ENCODE peak calls at places on chromosomes 1 and 21, in four cellular contexts. One of them, this sample, is unnamed.

GRCh38 chr1:82227696-82228095 is 427.0 kb downstream of the ADGRL2 start:
- DNase-seq in CD4-positive, CD25-positive, alpha-beta regulatory T cell: no peak
- DNase-seq in psoas muscle: no peak
- DNase-seq in GM23338: no peak
- DNase-seq in this sample: no peak

GRCh38 chr1:94095744-94096469 is 25.0 kb downstream of the ABCA4 start:
- DNase-seq in CD4-positive, CD25-positive, alpha-beta regulatory T cell: no peak
- DNase-seq in psoas muscle: peak; percentile 55
- DNase-seq in GM23338: no peak
- DNase-seq in this sample: no peak

GRCh38 chr1:17458794-17459193 is 19.3 kb upstream of the RCC2 start:
- DNase-seq in CD4-positive, CD25-positive, alpha-beta regulatory T cell: no peak
- DNase-seq in psoas muscle: no peak
- DNase-seq in GM23338: no peak
- DNase-seq in this sample: no peak

GRCh38 chr1:204102029-204102611 is 29.2 kb downstream of the SOX13 start:
- DNase-seq in CD4-positive, CD25-positive, alpha-beta regulatory T cell: peak; percentile 36
- DNase-seq in psoas muscle: no peak
- DNase-seq in GM23338: no peak
- DNase-seq in this sample: no peak

GRCh38 chr1:235741294-235741693 is 91.7 kb upstream of the GNG4 start:
- DNase-seq in CD4-positive, CD25-positive, alpha-beta regulatory T cell: no peak
- DNase-seq in psoas muscle: no peak
- DNase-seq in GM23338: no peak
- DNase-seq in this sample: no peak

GRCh38 chr21:36656138-36656537 is 42.8 kb upstream of the SIM2 start:
- DNase-seq in CD4-positive, CD25-positive, alpha-beta regulatory T cell: no peak
- DNase-seq in psoas muscle: no peak
- DNase-seq in GM23338: no peak
- DNase-seq in this sample: no peak

GRCh38 chr1:18535391-18536210 is 54.9 kb downstream of the KLHDC7A start:
- DNase-seq in CD4-positive, CD25-positive, alpha-beta regulatory T cell: no peak
- DNase-seq in psoas muscle: no peak
- DNase-seq in GM23338: no peak
- DNase-seq in this sample: no peak

GRCh38 chr1:198079432-198079951 is 77.3 kb upstream of the NEK7 start:
- DNase-seq in CD4-positive, CD25-positive, alpha-beta regulatory T cell: no peak
- DNase-seq in psoas muscle: no peak
- DNase-seq in GM23338: no peak
- DNase-seq in this sample: no peak

GRCh38 chr1:68675336-68675735 is 178.5 kb upstream of the DEPDC1 start:
- DNase-seq in CD4-positive, CD25-positive, alpha-beta regulatory T cell: no peak
- DNase-seq in psoas muscle: no peak
- DNase-seq in GM23338: no peak
- DNase-seq in this sample: no peak

GRCh38 chr1:59815892-59816291 is 1.1 kb downstream of the HOOK1 start:
- DNase-seq in CD4-positive, CD25-positive, alpha-beta regulatory T cell: no peak
- DNase-seq in psoas muscle: no peak
- DNase-seq in GM23338: peak; percentile 28
- DNase-seq in this sample: no peak

GRCh38 chr1:201506573-201507567 is at the start of gene CSRP1:
- DNase-seq in CD4-positive, CD25-positive, alpha-beta regulatory T cell: peak; percentile 92
- DNase-seq in psoas muscle: peak; percentile 82
- DNase-seq in GM23338: peak; percentile 52
- DNase-seq in this sample: peak; percentile 34

GRCh38 chr1:112267929-112268328 is 128.1 kb upstream of the CTTNBP2NL start:
- DNase-seq in CD4-positive, CD25-positive, alpha-beta regulatory T cell: no peak
- DNase-seq in psoas muscle: peak; percentile 59
- DNase-seq in GM23338: no peak
- DNase-seq in this sample: no peak

GRCh38 chr1:115098979-115099692 is 9.8 kb upstream of the TSPAN2 start:
- DNase-seq in CD4-positive, CD25-positive, alpha-beta regulatory T cell: peak; percentile 86
- DNase-seq in psoas muscle: no peak
- DNase-seq in GM23338: peak; percentile 59
- DNase-seq in this sample: no peak

GRCh38 chr1:227947425-227947677 is 381 bp downstream of the WNT9A start:
- DNase-seq in CD4-positive, CD25-positive, alpha-beta regulatory T cell: no peak
- DNase-seq in psoas muscle: no peak
- DNase-seq in GM23338: no peak
- DNase-seq in this sample: no peak

GRCh38 chr1:184593612-184594011 is 161.0 kb downstream of the EDEM3 start:
- DNase-seq in CD4-positive, CD25-positive, alpha-beta regulatory T cell: no peak
- DNase-seq in psoas muscle: no peak
- DNase-seq in GM23338: no peak
- DNase-seq in this sample: no peak

GRCh38 chr1:173204693-173205092 is 2.4 kb downstream of the TNFSF4 start:
- DNase-seq in CD4-positive, CD25-positive, alpha-beta regulatory T cell: no peak
- DNase-seq in psoas muscle: no peak
- DNase-seq in GM23338: no peak
- DNase-seq in this sample: no peak

GRCh38 chr1:81121324-81121723 is 679.4 kb upstream of the ADGRL2 start:
- DNase-seq in CD4-positive, CD25-positive, alpha-beta regulatory T cell: no peak
- DNase-seq in psoas muscle: no peak
- DNase-seq in GM23338: no peak
- DNase-seq in this sample: no peak

GRCh38 chr1:13624526-13624925 is 40.9 kb downstream of the PDPN start:
- DNase-seq in CD4-positive, CD25-positive, alpha-beta regulatory T cell: no peak
- DNase-seq in psoas muscle: no peak
- DNase-seq in GM23338: no peak
- DNase-seq in this sample: no peak

GRCh38 chr21:14383596-14384210 is 757 bp upstream of the HSPA13 start:
- DNase-seq in CD4-positive, CD25-positive, alpha-beta regulatory T cell: peak; percentile 56
- DNase-seq in psoas muscle: no peak
- DNase-seq in GM23338: peak; percentile 31
- DNase-seq in this sample: no peak

GRCh38 chr1:147811273-147811672 is 50.9 kb upstream of the GJA5 start:
- DNase-seq in CD4-positive, CD25-positive, alpha-beta regulatory T cell: no peak
- DNase-seq in psoas muscle: no peak
- DNase-seq in GM23338: no peak
- DNase-seq in this sample: no peak

GRCh38 chr1:175272361-175272760 is 79.8 kb upstream of the KIAA0040 start:
- DNase-seq in CD4-positive, CD25-positive, alpha-beta regulatory T cell: no peak
- DNase-seq in psoas muscle: no peak
- DNase-seq in GM23338: no peak
- DNase-seq in this sample: no peak

GRCh38 chr1:206635983-206636354 is 633 bp downstream of the DYRK3 start:
- DNase-seq in CD4-positive, CD25-positive, alpha-beta regulatory T cell: peak; percentile 25
- DNase-seq in psoas muscle: no peak
- DNase-seq in GM23338: no peak
- DNase-seq in this sample: no peak

GRCh38 chr1:163472267-163472666 is 150.5 kb downstream of the NUF2 start:
- DNase-seq in CD4-positive, CD25-positive, alpha-beta regulatory T cell: no peak
- DNase-seq in psoas muscle: no peak
- DNase-seq in GM23338: no peak
- DNase-seq in this sample: peak; percentile 32

DNA sequence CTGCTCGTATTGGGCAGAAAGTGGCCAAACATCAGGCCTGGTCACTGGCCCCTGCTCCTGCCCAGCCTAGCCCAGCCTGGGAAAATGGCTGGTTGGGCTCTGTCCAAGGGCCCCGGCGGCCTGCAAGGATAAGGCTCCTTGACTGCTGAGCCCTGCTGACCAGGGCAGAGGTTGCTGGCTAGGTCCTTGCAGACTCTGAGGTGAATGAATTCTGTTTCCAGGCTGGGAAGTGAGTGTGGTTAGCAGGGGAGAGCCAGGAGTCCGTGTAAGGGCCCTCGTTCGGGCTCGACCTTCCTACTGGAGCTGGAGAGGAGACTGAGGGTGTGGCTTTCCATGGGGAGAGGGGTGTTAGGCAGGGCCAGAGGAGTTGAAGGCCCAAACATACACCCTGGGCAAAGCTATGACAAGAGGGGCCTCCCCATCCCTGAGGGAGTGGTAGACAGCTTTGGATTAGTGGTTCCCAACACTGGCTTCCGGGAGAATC is 20.6 kb downstream of the CSF1 start:
- DNase-seq in CD4-positive, CD25-positive, alpha-beta regulatory T cell: no peak
- DNase-seq in psoas muscle: peak; percentile 86
- DNase-seq in GM23338: peak; percentile 95
- DNase-seq in this sample: peak; percentile 65
- H3K4me1 ChIP-seq in CD4-positive, CD25-positive, alpha-beta regulatory T cell: no peaks in the 10 kb centered on the region
- H3K4me1 ChIP-seq in psoas muscle: peaks cover 27% of the 10 kb centered on the region
- H3K4me1 ChIP-seq in GM23338: peaks cover 10% of the 10 kb centered on the region
- H3K4me1 ChIP-seq in this sample: no peaks in the 10 kb centered on the region

DNA sequence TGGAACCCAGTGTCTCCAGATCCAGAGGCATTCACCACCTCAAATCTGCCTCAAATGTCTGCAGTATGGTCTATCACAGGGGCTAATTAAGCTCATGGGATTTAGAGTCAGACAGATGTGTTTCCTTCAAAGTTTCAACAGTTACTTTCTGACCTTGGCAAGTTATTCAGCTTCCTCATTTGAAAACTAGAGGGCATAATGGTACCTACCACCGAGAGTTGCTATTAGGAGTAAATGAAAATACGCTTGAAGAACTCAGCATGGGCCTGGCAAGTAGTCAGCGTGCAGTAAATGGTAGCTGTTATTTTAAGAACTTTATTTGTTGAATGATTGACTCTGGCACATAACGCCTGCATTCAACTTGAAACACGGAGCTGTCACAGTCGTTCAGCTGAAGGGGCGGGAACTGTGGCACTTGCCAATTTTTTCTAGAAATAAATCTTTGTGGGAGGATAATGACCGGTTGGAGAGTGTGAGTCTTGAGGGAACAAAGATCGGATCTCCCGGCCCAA is 1.2 kb upstream of the CAP1 start:
- DNase-seq in CD4-positive, CD25-positive, alpha-beta regulatory T cell: no peak
- DNase-seq in psoas muscle: no peak
- DNase-seq in GM23338: no peak
- DNase-seq in this sample: peak; percentile 28
- H3K4me3 ChIP-seq in CD4-positive, CD25-positive, alpha-beta regulatory T cell: peak overlapping the region; percentile 83
- H3K4me3 ChIP-seq in psoas muscle: peak overlapping the region; percentile 94
- H3K4me3 ChIP-seq in GM23338: peak overlapping the region; percentile 96
- H3K4me3 ChIP-seq in this sample: peak overlapping the region; percentile 94

GRCh38 chr1:233679030-233679429 is 65.1 kb downstream of the KCNK1 start:
- DNase-seq in CD4-positive, CD25-positive, alpha-beta regulatory T cell: no peak
- DNase-seq in psoas muscle: no peak
- DNase-seq in GM23338: no peak
- DNase-seq in this sample: no peak
- H3K4me1 ChIP-seq in CD4-positive, CD25-positive, alpha-beta regulatory T cell: no peaks in the 10 kb centered on the region
- H3K4me1 ChIP-seq in psoas muscle: no peaks in the 10 kb centered on the region
- H3K4me1 ChIP-seq in GM23338: peaks cover 30% of the 10 kb centered on the region
- H3K4me1 ChIP-seq in this sample: no peaks in the 10 kb centered on the region

GRCh38 chr1:26159113-26160039 is 497 bp downstream of the FAM110D start:
- DNase-seq in CD4-positive, CD25-positive, alpha-beta regulatory T cell: no peak
- DNase-seq in psoas muscle: no peak
- DNase-seq in GM23338: no peak
- DNase-seq in this sample: no peak

GRCh38 chr1:26155370-26156284 is 3.3 kb upstream of the FAM110D start:
- DNase-seq in CD4-positive, CD25-positive, alpha-beta regulatory T cell: no peak
- DNase-seq in psoas muscle: no peak
- DNase-seq in GM23338: peak; percentile 67
- DNase-seq in this sample: no peak

GRCh38 chr1:26160527-26161407 is 1.9 kb downstream of the FAM110D start:
- DNase-seq in CD4-positive, CD25-positive, alpha-beta regulatory T cell: no peak
- DNase-seq in psoas muscle: no peak
- DNase-seq in GM23338: peak; percentile 35
- DNase-seq in this sample: no peak

GRCh38 chr1:26156285-26157038 is 2.4 kb upstream of the FAM110D start:
- DNase-seq in CD4-positive, CD25-positive, alpha-beta regulatory T cell: no peak
- DNase-seq in psoas muscle: peak; percentile 34
- DNase-seq in GM23338: peak; percentile 82
- DNase-seq in this sample: peak; percentile 50

DNA sequence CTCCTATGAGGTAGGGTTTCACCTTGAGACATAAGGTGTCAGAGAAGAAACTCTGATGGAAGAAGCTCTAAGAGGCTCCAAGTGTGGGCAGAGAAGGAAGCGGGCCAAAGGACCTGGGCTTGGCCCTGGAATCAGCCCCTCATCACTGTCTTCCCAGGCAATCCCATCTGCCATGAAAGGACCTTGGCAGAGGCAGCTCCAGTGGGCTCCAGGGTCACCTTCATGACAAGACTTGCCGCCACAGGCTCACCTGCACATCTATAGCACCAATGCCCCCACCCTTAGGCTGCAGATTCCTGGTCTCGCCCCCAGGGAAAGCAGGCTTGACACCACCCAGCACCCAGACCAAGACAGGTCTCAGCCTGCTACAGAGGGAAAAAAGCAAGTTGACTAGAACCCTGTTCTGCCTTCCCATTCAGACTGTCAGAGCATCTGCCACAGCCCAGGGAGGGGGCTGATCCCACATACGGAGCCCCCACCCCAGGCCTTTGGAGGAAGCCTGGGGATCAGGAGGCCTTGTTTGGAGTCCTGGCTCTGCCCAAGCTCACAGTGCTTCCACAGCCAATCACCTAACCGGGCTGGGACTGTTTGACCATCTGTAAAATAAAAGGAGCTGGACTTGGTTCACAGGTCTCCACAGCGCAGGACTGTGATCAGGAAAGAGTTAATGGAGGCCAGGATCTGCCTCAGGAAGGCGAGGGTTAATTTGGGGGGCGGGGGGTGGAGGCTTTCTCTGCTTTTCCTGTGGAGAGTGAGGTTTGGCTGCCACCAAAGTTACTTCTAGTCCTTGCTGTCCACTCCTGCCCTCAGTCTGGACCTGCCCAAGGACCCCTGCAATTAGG is at the start of gene FAM110D:
- DNase-seq in CD4-positive, CD25-positive, alpha-beta regulatory T cell: no peak
- DNase-seq in psoas muscle: no peak
- DNase-seq in GM23338: peak; percentile 49
- DNase-seq in this sample: no peak
- H3K4me3 ChIP-seq in CD4-positive, CD25-positive, alpha-beta regulatory T cell: no peak within 1 kb of the TSS
- H3K4me3 ChIP-seq in psoas muscle: peak within 1 kb of the TSS; percentile 81
- H3K4me3 ChIP-seq in GM23338: no peak within 1 kb of the TSS
- H3K4me3 ChIP-seq in this sample: no peak within 1 kb of the TSS

GRCh38 chr1:31637915-31638673 is 6.6 kb downstream of the PEF1 start:
- DNase-seq in CD4-positive, CD25-positive, alpha-beta regulatory T cell: no peak
- DNase-seq in psoas muscle: no peak
- DNase-seq in GM23338: no peak
- DNase-seq in this sample: no peak
- H3K4me1 ChIP-seq in CD4-positive, CD25-positive, alpha-beta regulatory T cell: peaks cover 7% of the 10 kb centered on the region
- H3K4me1 ChIP-seq in psoas muscle: peaks cover 73% of the 10 kb centered on the region
- H3K4me1 ChIP-seq in GM23338: peaks cover 24% of the 10 kb centered on the region
- H3K4me1 ChIP-seq in this sample: peaks cover 3% of the 10 kb centered on the region